ENCODE peak calls at places on chromosomes 3 and 15, in five cellular contexts. One of them, this sample, is unnamed.
A peak's percentile ranks its signal among the peaks of the same experiment; 100 is the strongest.

GRCh38 chr3:37902674-37903073 is 41.0 kb downstream of the CTDSPL start:
- DNase-seq in body of pancreas: no peak
- DNase-seq in brain microvascular endothelial cell: no peak
- DNase-seq in CD4-positive, CD25-positive, alpha-beta regulatory T cell: no peak
- DNase-seq in thoracic aorta: no peak
- DNase-seq in this sample: no peak

GRCh38 chr3:133540896-133541674 is 32.4 kb upstream of the CDV3 start:
- DNase-seq in body of pancreas: peak; percentile 52
- DNase-seq in brain microvascular endothelial cell: no peak
- DNase-seq in CD4-positive, CD25-positive, alpha-beta regulatory T cell: no peak
- DNase-seq in thoracic aorta: no peak
- DNase-seq in this sample: no peak

GRCh38 chr3:69009559-69010410 is 3.7 kb downstream of the EOGT start:
- DNase-seq in body of pancreas: no peak
- DNase-seq in brain microvascular endothelial cell: peak; percentile 68
- DNase-seq in CD4-positive, CD25-positive, alpha-beta regulatory T cell: no peak
- DNase-seq in thoracic aorta: no peak
- DNase-seq in this sample: no peak

GRCh38 chr3:53142986-53143385 is 12.8 kb upstream of the RFT1 start:
- DNase-seq in body of pancreas: peak; percentile 51
- DNase-seq in brain microvascular endothelial cell: no peak
- DNase-seq in CD4-positive, CD25-positive, alpha-beta regulatory T cell: no peak
- DNase-seq in thoracic aorta: no peak
- DNase-seq in this sample: no peak

GRCh38 chr3:195208183-195208582 is 62.8 kb downstream of the XXYLT1 start:
- DNase-seq in body of pancreas: no peak
- DNase-seq in brain microvascular endothelial cell: no peak
- DNase-seq in CD4-positive, CD25-positive, alpha-beta regulatory T cell: no peak
- DNase-seq in thoracic aorta: no peak
- DNase-seq in this sample: no peak

GRCh38 chr3:134651347-134652041 is 672 bp upstream of the KY start:
- DNase-seq in body of pancreas: peak; percentile 11
- DNase-seq in brain microvascular endothelial cell: no peak
- DNase-seq in CD4-positive, CD25-positive, alpha-beta regulatory T cell: no peak
- DNase-seq in thoracic aorta: no peak
- DNase-seq in this sample: no peak

GRCh38 chr3:52670621-52671521 is 14.8 kb downstream of the PBRM1 start:
- DNase-seq in body of pancreas: peak; percentile 38
- DNase-seq in brain microvascular endothelial cell: peak; percentile 99
- DNase-seq in CD4-positive, CD25-positive, alpha-beta regulatory T cell: no peak
- DNase-seq in thoracic aorta: peak; percentile 7
- DNase-seq in this sample: peak; percentile 55

GRCh38 chr15:62059818-62060115 is 480 bp downstream of the VPS13C start:
- DNase-seq in body of pancreas: peak; percentile 61
- DNase-seq in brain microvascular endothelial cell: peak; percentile 48
- DNase-seq in CD4-positive, CD25-positive, alpha-beta regulatory T cell: peak; percentile 68
- DNase-seq in thoracic aorta: no peak
- DNase-seq in this sample: peak; percentile 47

GRCh38 chr3:187922704-187923393 is 177.6 kb upstream of the BCL6 start:
- DNase-seq in body of pancreas: no peak
- DNase-seq in brain microvascular endothelial cell: peak; percentile 70
- DNase-seq in CD4-positive, CD25-positive, alpha-beta regulatory T cell: no peak
- DNase-seq in thoracic aorta: no peak
- DNase-seq in this sample: no peak

GRCh38 chr3:39469945-39470344 is 2.5 kb downstream of the MOBP start:
- DNase-seq in body of pancreas: no peak
- DNase-seq in brain microvascular endothelial cell: no peak
- DNase-seq in CD4-positive, CD25-positive, alpha-beta regulatory T cell: no peak
- DNase-seq in thoracic aorta: no peak
- DNase-seq in this sample: no peak

GRCh38 chr3:125177746-125178145 is 34.8 kb downstream of the SLC12A8 start:
- DNase-seq in body of pancreas: no peak
- DNase-seq in brain microvascular endothelial cell: no peak
- DNase-seq in CD4-positive, CD25-positive, alpha-beta regulatory T cell: no peak
- DNase-seq in thoracic aorta: no peak
- DNase-seq in this sample: no peak

GRCh38 chr3:178990293-178990692 is 81.3 kb downstream of the ZMAT3 start:
- DNase-seq in body of pancreas: no peak
- DNase-seq in brain microvascular endothelial cell: no peak
- DNase-seq in CD4-positive, CD25-positive, alpha-beta regulatory T cell: no peak
- DNase-seq in thoracic aorta: no peak
- DNase-seq in this sample: no peak

GRCh38 chr3:128808672-128809071 is 70.7 kb upstream of the ACAD9 start:
- DNase-seq in body of pancreas: no peak
- DNase-seq in brain microvascular endothelial cell: no peak
- DNase-seq in CD4-positive, CD25-positive, alpha-beta regulatory T cell: no peak
- DNase-seq in thoracic aorta: no peak
- DNase-seq in this sample: no peak

GRCh38 chr3:128814514-128815317 is 64.7 kb upstream of the ACAD9 start:
- DNase-seq in body of pancreas: no peak
- DNase-seq in brain microvascular endothelial cell: no peak
- DNase-seq in CD4-positive, CD25-positive, alpha-beta regulatory T cell: no peak
- DNase-seq in thoracic aorta: no peak
- DNase-seq in this sample: no peak

GRCh38 chr3:128818186-128818787 is 61.1 kb upstream of the ACAD9 start:
- DNase-seq in body of pancreas: no peak
- DNase-seq in brain microvascular endothelial cell: no peak
- DNase-seq in CD4-positive, CD25-positive, alpha-beta regulatory T cell: no peak
- DNase-seq in thoracic aorta: no peak
- DNase-seq in this sample: no peak

GRCh38 chr3:128815318-128816064 is 63.9 kb upstream of the ACAD9 start:
- DNase-seq in body of pancreas: no peak
- DNase-seq in brain microvascular endothelial cell: no peak
- DNase-seq in CD4-positive, CD25-positive, alpha-beta regulatory T cell: no peak
- DNase-seq in thoracic aorta: no peak
- DNase-seq in this sample: no peak

DNA sequence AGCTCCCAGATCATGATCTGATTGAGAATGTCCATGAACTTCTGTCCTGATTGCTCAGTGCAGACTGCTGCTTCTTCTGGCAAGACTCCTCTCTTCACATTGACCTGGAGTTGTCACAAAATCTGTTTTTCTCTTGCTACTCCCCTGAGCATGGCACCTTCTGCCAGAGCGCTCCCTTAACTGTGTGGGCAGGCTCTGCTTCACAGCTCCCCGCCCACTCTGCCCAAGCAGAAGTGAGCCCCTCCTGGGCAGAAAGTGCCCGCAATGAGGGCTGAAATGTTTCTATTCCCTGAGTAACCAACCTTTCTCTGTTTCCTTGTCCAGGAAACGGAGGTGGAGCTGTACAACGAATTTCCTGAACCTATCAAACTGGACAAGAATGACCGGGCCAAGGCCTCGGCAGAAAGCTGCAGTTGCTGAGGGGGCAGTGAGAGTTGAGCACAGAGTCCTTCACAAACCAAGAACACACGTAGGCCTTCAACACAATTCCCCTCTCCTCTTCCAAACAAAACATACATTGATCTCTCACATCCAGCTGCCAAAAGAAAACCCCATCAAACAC is 66.3 kb upstream of the ACAD9 start:
- DNase-seq in body of pancreas: no peak
- DNase-seq in brain microvascular endothelial cell: no peak
- DNase-seq in CD4-positive, CD25-positive, alpha-beta regulatory T cell: no peak
- DNase-seq in thoracic aorta: no peak
- DNase-seq in this sample: no peak
- H3K27ac ChIP-seq in body of pancreas: no peak overlapping the region
- H3K27ac ChIP-seq in brain microvascular endothelial cell: no peak overlapping the region
- H3K27ac ChIP-seq in CD4-positive, CD25-positive, alpha-beta regulatory T cell: no peak overlapping the region
- H3K27ac ChIP-seq in thoracic aorta: no peak overlapping the region
- H3K27ac ChIP-seq in this sample: peak overlapping the region; percentile 41

DNA sequence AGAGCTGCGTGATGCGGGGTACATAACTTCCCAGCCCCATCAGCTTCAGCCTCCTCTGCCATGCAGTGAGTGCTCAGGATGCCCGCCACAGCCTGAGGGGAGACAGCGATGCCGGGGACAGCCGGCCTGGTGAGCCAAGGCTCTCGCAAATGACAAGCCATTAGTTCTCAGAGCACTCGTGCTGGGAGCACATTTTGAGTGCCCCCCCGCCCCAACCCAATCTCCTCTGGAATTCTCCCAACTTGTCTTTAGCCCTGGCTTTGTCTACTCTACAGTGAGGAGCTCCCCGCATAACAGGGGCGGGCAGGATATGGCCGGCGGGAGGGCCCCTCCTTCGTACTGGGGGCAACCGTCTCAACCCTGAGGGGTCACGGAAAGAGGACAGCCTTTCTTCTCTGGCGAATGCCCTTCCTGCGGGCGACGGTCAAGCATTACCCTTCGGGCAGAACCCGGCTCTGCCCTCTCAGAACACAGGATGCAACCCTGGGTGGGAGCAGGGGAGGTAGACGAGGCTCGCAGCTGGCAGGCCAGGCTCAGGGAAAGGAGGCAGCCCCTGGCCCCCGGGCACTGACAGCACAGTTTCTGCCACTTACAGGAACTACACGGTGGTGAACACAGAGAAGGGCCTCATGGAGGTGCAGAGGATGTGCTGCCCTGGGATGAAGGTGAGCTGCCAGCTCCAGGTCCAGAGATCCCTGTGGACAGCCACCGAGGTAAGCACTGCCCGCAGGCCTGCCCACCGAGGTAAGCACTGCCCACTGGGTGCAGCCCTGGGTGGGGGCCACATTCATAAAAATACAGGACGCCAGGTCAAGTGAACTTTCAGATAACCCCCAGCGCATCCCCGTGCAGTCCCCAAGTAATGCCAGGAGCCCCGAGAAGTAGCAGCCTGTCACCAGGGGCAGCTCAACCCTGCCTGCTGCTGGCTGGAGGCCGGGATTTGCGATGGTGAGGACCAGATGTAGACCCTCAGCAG is 141.7 kb downstream of the LRRK1 start:
- DNase-seq in body of pancreas: no peak
- DNase-seq in brain microvascular endothelial cell: no peak
- DNase-seq in CD4-positive, CD25-positive, alpha-beta regulatory T cell: no peak
- DNase-seq in thoracic aorta: no peak
- DNase-seq in this sample: peak; percentile 6
- H3K27me3 ChIP-seq in body of pancreas: no peaks in the 10 kb centered on the region
- H3K27me3 ChIP-seq in brain microvascular endothelial cell: no peaks in the 10 kb centered on the region
- H3K27me3 ChIP-seq in CD4-positive, CD25-positive, alpha-beta regulatory T cell: no peaks in the 10 kb centered on the region
- H3K27me3 ChIP-seq in thoracic aorta: no peaks in the 10 kb centered on the region
- H3K27me3 ChIP-seq in this sample: no peaks in the 10 kb centered on the region

DNA sequence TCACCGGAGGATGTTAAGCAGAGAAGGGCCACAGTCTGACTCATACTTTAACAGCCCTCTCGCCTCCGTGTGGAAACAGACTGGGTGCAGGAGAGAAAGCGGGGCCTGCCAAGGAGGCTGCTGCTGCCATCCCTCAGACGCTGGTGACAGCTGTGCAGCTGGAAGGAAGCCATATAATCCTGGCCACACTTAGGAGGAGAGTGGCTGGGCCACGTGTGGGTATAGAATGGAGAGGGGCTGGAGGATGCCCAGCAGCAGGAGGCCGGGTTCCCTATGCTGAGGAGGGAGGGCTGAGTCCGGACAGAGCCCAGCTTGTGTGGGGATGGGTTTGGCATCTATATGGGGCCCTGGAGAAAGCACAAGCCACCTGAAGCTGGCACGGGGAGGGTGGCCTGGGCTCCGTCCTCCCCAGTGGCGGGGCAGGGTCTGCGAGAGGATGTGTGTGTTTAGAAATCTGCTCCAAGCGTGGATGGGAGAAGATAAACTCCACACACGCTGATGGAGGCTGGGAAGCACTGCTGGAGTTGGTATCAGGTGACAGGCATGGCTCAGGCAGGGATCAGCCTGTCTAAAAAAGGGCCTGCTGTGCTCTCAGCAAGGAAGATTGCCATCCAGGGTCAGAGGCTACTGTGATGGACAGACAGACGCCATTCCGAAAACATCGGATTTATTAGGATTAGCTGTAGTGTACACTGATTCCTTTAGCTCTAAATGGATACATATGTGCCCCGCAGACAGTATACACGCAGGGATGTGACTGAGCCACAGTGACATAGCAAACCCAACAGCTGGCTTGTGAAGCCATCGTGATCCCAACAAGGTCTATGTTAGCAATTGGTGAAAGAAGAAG is 15.9 kb downstream of the ABTB1 start:
- DNase-seq in body of pancreas: no peak
- DNase-seq in brain microvascular endothelial cell: peak; percentile 25
- DNase-seq in CD4-positive, CD25-positive, alpha-beta regulatory T cell: no peak
- DNase-seq in thoracic aorta: no peak
- DNase-seq in this sample: no peak
- H3K27ac ChIP-seq in body of pancreas: no peak overlapping the region
- H3K27ac ChIP-seq in brain microvascular endothelial cell: no peak overlapping the region
- H3K27ac ChIP-seq in CD4-positive, CD25-positive, alpha-beta regulatory T cell: no peak overlapping the region
- H3K27ac ChIP-seq in thoracic aorta: peak overlapping the region; percentile 86
- H3K27ac ChIP-seq in this sample: no peak overlapping the region

DNA sequence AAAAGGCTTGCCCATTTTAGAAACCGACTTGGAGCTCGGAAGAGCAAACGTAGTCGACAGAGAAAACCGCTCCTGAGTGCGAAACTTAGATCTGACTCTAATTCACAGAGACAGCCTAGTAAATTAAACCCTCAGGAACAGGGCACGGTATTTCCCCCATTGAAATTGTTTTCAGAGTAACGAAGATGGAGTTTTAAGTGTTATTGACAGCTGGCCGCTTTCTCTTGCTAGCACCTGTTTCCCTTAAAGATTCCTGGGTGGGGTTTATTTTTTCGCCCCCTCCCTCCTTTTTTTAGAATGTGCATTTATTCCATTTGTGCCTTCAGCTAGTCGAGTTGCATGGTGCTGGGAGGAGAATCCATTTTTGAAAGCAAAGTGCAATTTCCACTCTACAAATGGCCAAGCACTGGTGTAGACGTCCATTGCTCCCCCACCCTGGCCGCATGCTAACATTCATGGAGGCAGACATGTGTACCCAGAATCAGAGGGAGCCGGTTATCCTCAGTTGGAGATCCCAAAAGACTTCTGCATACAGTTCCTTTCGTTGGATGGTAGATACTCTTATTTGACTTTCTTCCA is 532.0 kb upstream of the SEMA6D start:
- DNase-seq in body of pancreas: no peak
- DNase-seq in brain microvascular endothelial cell: no peak
- DNase-seq in CD4-positive, CD25-positive, alpha-beta regulatory T cell: no peak
- DNase-seq in thoracic aorta: no peak
- DNase-seq in this sample: no peak
- H3K27me3 ChIP-seq in body of pancreas: peaks cover 6% of the 10 kb centered on the region
- H3K27me3 ChIP-seq in brain microvascular endothelial cell: no peaks in the 10 kb centered on the region
- H3K27me3 ChIP-seq in CD4-positive, CD25-positive, alpha-beta regulatory T cell: peaks cover 7% of the 10 kb centered on the region
- H3K27me3 ChIP-seq in thoracic aorta: no peaks in the 10 kb centered on the region
- H3K27me3 ChIP-seq in this sample: no peaks in the 10 kb centered on the region

GRCh38 chr3:127777332-127777731 is 45.0 kb downstream of the MGLL start:
- DNase-seq in body of pancreas: no peak
- DNase-seq in brain microvascular endothelial cell: no peak
- DNase-seq in CD4-positive, CD25-positive, alpha-beta regulatory T cell: no peak
- DNase-seq in thoracic aorta: no peak
- DNase-seq in this sample: no peak

GRCh38 chr3:127779747-127780146 is 42.6 kb downstream of the MGLL start:
- DNase-seq in body of pancreas: no peak
- DNase-seq in brain microvascular endothelial cell: no peak
- DNase-seq in CD4-positive, CD25-positive, alpha-beta regulatory T cell: no peak
- DNase-seq in thoracic aorta: no peak
- DNase-seq in this sample: no peak

GRCh38 chr3:127776347-127776746 is 46.0 kb downstream of the MGLL start:
- DNase-seq in body of pancreas: no peak
- DNase-seq in brain microvascular endothelial cell: no peak
- DNase-seq in CD4-positive, CD25-positive, alpha-beta regulatory T cell: no peak
- DNase-seq in thoracic aorta: no peak
- DNase-seq in this sample: no peak

GRCh38 chr3:127775398-127776109 is 46.8 kb downstream of the MGLL start:
- DNase-seq in body of pancreas: no peak
- DNase-seq in brain microvascular endothelial cell: peak; percentile 49
- DNase-seq in CD4-positive, CD25-positive, alpha-beta regulatory T cell: no peak
- DNase-seq in thoracic aorta: no peak
- DNase-seq in this sample: peak; percentile 77

GRCh38 chr3:127777861-127778711 is 44.2 kb downstream of the MGLL start:
- DNase-seq in body of pancreas: no peak
- DNase-seq in brain microvascular endothelial cell: no peak
- DNase-seq in CD4-positive, CD25-positive, alpha-beta regulatory T cell: no peak
- DNase-seq in thoracic aorta: no peak
- DNase-seq in this sample: no peak
- H3K27ac ChIP-seq in body of pancreas: no peak overlapping the region
- H3K27ac ChIP-seq in brain microvascular endothelial cell: no peak overlapping the region
- H3K27ac ChIP-seq in CD4-positive, CD25-positive, alpha-beta regulatory T cell: no peak overlapping the region
- H3K27ac ChIP-seq in thoracic aorta: no peak overlapping the region
- H3K27ac ChIP-seq in this sample: no peak overlapping the region

This sample was measured in testis.